ENCODE peak calls at places on chromosomes 16 and 17, in six cellular contexts. M is MCF 10A, I is heart left ventricle, K is NCI-H1105 treated with DMSO at 0.1 percent for 48 hours, F is tibial artery, R is HFF-Myc. H is an unnamed sample.

GRCh38 chr17:78142113-78142861 is 3.9 kb upstream of the C17orf99 start:
- DNase-seq in M (peak), I (no peak), K (no peak), F (no peak), R (no peak), H (peak)

GRCh38 chr17:20896153-20896649 is 146.6 kb downstream of the USP22 start:
- DNase-seq in M (peak), I (peak), K (no peak), F (no peak), R (no peak), H (peak)

GRCh38 chr17:17151055-17151454 is 55.1 kb downstream of the PLD6 start:
- DNase-seq in M (peak), I (no peak), K (no peak), F (no peak), R (peak), H (peak)

GRCh38 chr17:64393000-64393402 is 2.3 kb upstream of the PECAM1 start:
- DNase-seq in M (no peak), I (no peak), K (no peak), F (peak), R (no peak), H (no peak)

GRCh38 chr16:86680661-86681439 is 102.5 kb downstream of the FOXL1 start:
- DNase-seq in M (no peak), I (no peak), K (no peak), F (no peak), R (no peak), H (no peak)

GRCh38 chr16:4319454-4319853 is 3.6 kb downstream of the GLIS2 start:
- DNase-seq in M (no peak), I (no peak), K (no peak), F (peak), R (no peak), H (no peak)

GRCh38 chr16:9116141-9116540 is 24.7 kb downstream of the HAPSTR1 start:
- DNase-seq in M (no peak), I (no peak), K (no peak), F (no peak), R (no peak), H (no peak)

GRCh38 chr16:8370374-8371015 is 219.8 kb downstream of the TMEM114 start:
- DNase-seq in M (peak), I (no peak), K (no peak), F (no peak), R (no peak), H (peak)

GRCh38 chr16:23920446-23920845 is 84.7 kb downstream of the PRKCB start:
- DNase-seq in M (no peak), I (no peak), K (no peak), F (no peak), R (no peak), H (no peak)

GRCh38 chr17:40963838-40964237 is 2.9 kb downstream of the KRT39 start:
- DNase-seq in M (peak), I (no peak), K (no peak), F (no peak), R (no peak), H (peak)

GRCh38 chr17:39617446-39618251 is 9.1 kb upstream of the PPP1R1B start:
- DNase-seq in M (peak), I (peak), K (peak), F (no peak), R (no peak), H (peak)

GRCh38 chr17:2192367-2193028 is 111.1 kb downstream of the SMG6 start:
- DNase-seq in M (peak), I (peak), K (no peak), F (no peak), R (peak), H (peak)

GRCh38 chr16:68247400-68247799 is 2.2 kb downstream of the PLA2G15 start:
- DNase-seq in M (no peak), I (peak), K (no peak), F (no peak), R (no peak), H (no peak)

GRCh38 chr16:57643902-57644301 is 15.5 kb downstream of the ADGRG1 start:
- DNase-seq in M (no peak), I (no peak), K (no peak), F (no peak), R (no peak), H (no peak)

GRCh38 chr16:11326737-11327276 is 18.5 kb upstream of the RMI2 start:
- DNase-seq in M (no peak), I (no peak), K (no peak), F (no peak), R (no peak), H (no peak)

GRCh38 chr17:73782231-73782630 is 138.0 kb upstream of the SDK2 start:
- DNase-seq in M (no peak), I (no peak), K (no peak), F (no peak), R (no peak), H (no peak)

GRCh38 chr16:70151391-70151790 is 22.2 kb upstream of the CLEC18C start:
- DNase-seq in M (no peak), I (no peak), K (no peak), F (no peak), R (no peak), H (no peak)

GRCh38 chr17:57266842-57267241 is 10.5 kb downstream of the MSI2 start:
- DNase-seq in M (no peak), I (no peak), K (no peak), F (no peak), R (no peak), H (no peak)

GRCh38 chr17:77330602-77331081 is 189.9 kb downstream of the SEC14L1 start:
- DNase-seq in M (no peak), I (no peak), K (no peak), F (peak), R (no peak), H (no peak)

GRCh38 chr17:8289103-8289397 is 580 bp downstream of the RANGRF start:
- DNase-seq in M (no peak), I (no peak), K (peak), F (no peak), R (no peak), H (no peak)

GRCh38 chr16:84836234-84836647 is 16.5 kb downstream of the CRISPLD2 start:
- DNase-seq in M (peak), I (peak), K (no peak), F (peak), R (peak), H (peak)

GRCh38 chr17:65191805-65192740 is 54.9 kb downstream of the RGS9 start:
- DNase-seq in M (peak), I (no peak), K (no peak), F (no peak), R (no peak), H (peak)

GRCh38 chr16:68332411-68333121 is 21.7 kb downstream of the PRMT7 start:
- DNase-seq in M (no peak), I (peak), K (no peak), F (no peak), R (no peak), H (peak)

GRCh38 chr17:6711081-6711674 is 2.0 kb downstream of the SLC13A5 start:
- DNase-seq in M (peak), I (no peak), K (no peak), F (no peak), R (no peak), H (no peak)

GRCh38 chr17:78641666-78642065 is 64.5 kb upstream of the DNAH17 start:
- DNase-seq in M (no peak), I (no peak), K (no peak), F (no peak), R (no peak), H (no peak)

GRCh38 chr16:28304214-28304613 is 11.9 kb downstream of the SBK1 start:
- DNase-seq in M (peak), I (peak), K (no peak), F (no peak), R (peak), H (peak)

GRCh38 chr17:62950067-62950466 is 16.0 kb upstream of the TANC2 start:
- DNase-seq in M (peak), I (peak), K (no peak), F (no peak), R (no peak), H (peak)

GRCh38 chr17:16443390-16444257 is 28.3 kb downstream of the TRPV2 start:
- DNase-seq in M (peak), I (no peak), K (no peak), F (no peak), R (no peak), H (no peak)

GRCh38 chr16:47565454-47565853 is 104.3 kb downstream of the PHKB start:
- DNase-seq in M (peak), I (peak), K (no peak), F (peak), R (peak), H (no peak)

GRCh38 chr16:4892356-4893102 is 44.4 kb downstream of the PPL start:
- DNase-seq in M (no peak), I (peak), K (no peak), F (no peak), R (no peak), H (no peak)

H was measured in renal cortical epithelial cell.